ENCODE peak calls at places on chromosomes 12 and 14, in eight cellular contexts. P is H9, Q is HepG2, F is mesendoderm, Z is hepatocyte, R is DND-41, Y is astrocyte, M is PC-3. G is an unnamed sample.

GRCh38 chr12:116171549-116171948 is 105.9 kb downstream of the MED13L start:
- DNase-seq in Z (no peak), M (peak; percentile 58), R (no peak), F (no peak), Y (peak; percentile 77), P (no peak), Q (no peak), G (peak; percentile 51)

GRCh38 chr12:52555577-52555976 is 2.6 kb upstream of the KRT71 start:
- DNase-seq in Q (no peak), F (peak; percentile 53), Z (no peak), P (no peak), R (no peak), M (no peak), Y (no peak), G (no peak)

GRCh38 chr12:56593909-56594621 is 36.1 kb downstream of the BAZ2A start:
- DNase-seq in Y (peak; percentile 59), M (peak; percentile 78), F (peak; percentile 94), P (peak; percentile 91), Q (peak; percentile 35), R (peak; percentile 73), Z (peak; percentile 80), G (peak; percentile 90)

GRCh38 chr12:53481957-53482586 is 17.2 kb downstream of the MAP3K12 start:
- DNase-seq in Q (peak; percentile 49), M (peak; percentile 36), Z (peak; percentile 33), Y (no peak), P (peak; percentile 72), R (peak; percentile 34), F (peak; percentile 89), G (peak; percentile 49)

GRCh38 chr14:82313889-82314288 is 780.2 kb upstream of the SEL1L start:
- DNase-seq in Q (no peak), P (no peak), Z (peak; percentile 23), F (no peak), Y (no peak), R (no peak), M (peak; percentile 18), G (no peak)

GRCh38 chr14:105385698-105386365 is 12.5 kb upstream of the TEX22 start:
- DNase-seq in M (no peak), Q (no peak), P (no peak), R (no peak), F (no peak), Y (no peak), Z (no peak), G (no peak)

GRCh38 chr12:128786741-128787391 is 36.9 kb downstream of the SLC15A4 start:
- DNase-seq in M (no peak), R (no peak), Z (no peak), F (no peak), Y (no peak), P (no peak), Q (no peak), G (no peak)

GRCh38 chr12:93387780-93388179 is 10.1 kb downstream of the NUDT4 start:
- DNase-seq in P (no peak), Y (peak; percentile 77), Z (no peak), F (no peak), M (peak; percentile 60), R (no peak), Q (no peak), G (peak; percentile 83)

GRCh38 chr12:99984271-99985128 is at the start of gene ANKS1B:
- DNase-seq in M (peak; percentile 49), Q (no peak), Z (peak; percentile 72), Y (peak; percentile 49), P (peak; percentile 79), R (no peak), F (peak; percentile 63), G (peak; percentile 63)

GRCh38 chr12:26298785-26299621 is 103.6 kb downstream of the SSPN start:
- DNase-seq in Q (no peak), M (peak; percentile 95), R (no peak), P (no peak), F (peak; percentile 6), Z (peak; percentile 41), Y (peak; percentile 88), G (peak; percentile 92)

GRCh38 chr12:75481774-75482173 is 1.2 kb downstream of the GLIPR1 start:
- DNase-seq in Z (no peak), Y (peak; percentile 71), R (no peak), F (no peak), Q (no peak), M (no peak), P (no peak), G (peak; percentile 75)

GRCh38 chr12:50110127-50110761 is 1.8 kb upstream of the COX14 start:
- DNase-seq in R (no peak), Z (peak; percentile 76), M (no peak), Q (peak; percentile 86), F (peak; percentile 36), Y (no peak), P (no peak), G (no peak)

GRCh38 chr12:50110762-50111416 is 1.1 kb upstream of the COX14 start:
- DNase-seq in M (peak; percentile 22), Z (peak; percentile 70), R (no peak), F (peak; percentile 84), Q (peak; percentile 77), P (peak; percentile 86), Y (no peak), G (peak; percentile 60)

GRCh38 chr12:50111417-50111692 is 681 bp upstream of the COX14 start:
- DNase-seq in R (no peak), Y (peak; percentile 3), P (no peak), Z (no peak), Q (no peak), F (no peak), M (no peak), G (no peak)

GRCh38 chr12:50111693-50112455 is at the start of gene COX14:
- DNase-seq in Q (peak; percentile 99), Z (peak; percentile 99), Y (peak; percentile 98), F (peak; percentile 100), M (peak; percentile 100), R (peak; percentile 99), P (peak; percentile 100), G (peak; percentile 100)

GRCh38 chr12:50112456-50113218 is 601 bp downstream of the COX14 start:
- DNase-seq in M (peak; percentile 32), Q (peak; percentile 49), R (no peak), Y (no peak), F (peak; percentile 86), Z (peak; percentile 60), P (no peak), G (no peak)
- H3K79me2 ChIP-seq in M (peaks cover 50% of the 10 kb centered on the region), Q (peaks cover 20% of the 10 kb centered on the region), R (peaks cover 52% of the 10 kb centered on the region), Y (peaks cover 43% of the 10 kb centered on the region), F (peaks cover 5% of the 10 kb centered on the region), Z (peaks cover 47% of the 10 kb centered on the region), P (no peaks in the 10 kb centered on the region), G (peaks cover 51% of the 10 kb centered on the region)

GRCh38 chr12:3601466-3602150 is 110.6 kb downstream of the PRMT8 start:
- DNase-seq in Z (no peak), R (no peak), M (no peak), Q (no peak), F (no peak), Y (no peak), P (no peak), G (no peak)
- H3K4me1 ChIP-seq in Z (no peaks in the 10 kb centered on the region), R (no peaks in the 10 kb centered on the region), M (no peaks in the 10 kb centered on the region), Q (no peaks in the 10 kb centered on the region), F (peaks cover 19% of the 10 kb centered on the region), Y (no peaks in the 10 kb centered on the region), P (peaks cover 7% of the 10 kb centered on the region), G (no peaks in the 10 kb centered on the region)

DNA sequence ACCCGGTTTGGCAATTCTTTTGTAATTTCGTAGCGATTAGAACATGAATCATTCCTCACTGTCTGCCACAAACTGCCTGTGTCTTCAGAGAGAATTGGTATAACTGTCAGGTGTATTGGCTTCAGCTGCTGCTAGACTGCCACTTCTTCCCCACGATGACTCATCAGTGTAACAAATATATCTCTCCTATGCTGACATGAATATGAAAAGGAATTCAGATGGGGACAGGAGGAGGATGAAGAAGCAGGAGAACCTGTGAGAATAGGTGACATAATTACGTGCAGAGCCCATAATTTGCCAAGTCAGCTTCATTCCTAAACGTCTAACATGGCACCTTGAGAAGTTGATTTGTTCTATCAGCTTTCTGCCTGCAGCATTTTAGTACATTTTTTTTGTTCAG is 64.9 kb downstream of the FRMD6 start:
- DNase-seq in Z (no peak), R (no peak), P (no peak), F (no peak), M (peak; percentile 71), Y (peak; percentile 51), Q (no peak), G (peak; percentile 60)
- H3K79me2 ChIP-seq in Z (no peaks in the 10 kb centered on the region), R (no peaks in the 10 kb centered on the region), P (no peaks in the 10 kb centered on the region), F (no peaks in the 10 kb centered on the region), M (no peaks in the 10 kb centered on the region), Y (peaks cover 39% of the 10 kb centered on the region), Q (no peaks in the 10 kb centered on the region), G (peaks cover 100% of the 10 kb centered on the region)

GRCh38 chr14:52547526-52547925 is 4.8 kb downstream of the TXNDC16 start:
- DNase-seq in R (no peak), F (peak; percentile 46), Z (no peak), Y (no peak), P (no peak), M (no peak), Q (no peak), G (no peak)
- H3K4me1 ChIP-seq in R (peaks cover 19% of the 10 kb centered on the region), F (peaks cover 2% of the 10 kb centered on the region), Z (peaks cover 6% of the 10 kb centered on the region), Y (peaks cover 8% of the 10 kb centered on the region), P (peaks cover 3% of the 10 kb centered on the region), M (peaks cover 11% of the 10 kb centered on the region), Q (peaks cover 24% of the 10 kb centered on the region), G (peaks cover 7% of the 10 kb centered on the region)

DNA sequence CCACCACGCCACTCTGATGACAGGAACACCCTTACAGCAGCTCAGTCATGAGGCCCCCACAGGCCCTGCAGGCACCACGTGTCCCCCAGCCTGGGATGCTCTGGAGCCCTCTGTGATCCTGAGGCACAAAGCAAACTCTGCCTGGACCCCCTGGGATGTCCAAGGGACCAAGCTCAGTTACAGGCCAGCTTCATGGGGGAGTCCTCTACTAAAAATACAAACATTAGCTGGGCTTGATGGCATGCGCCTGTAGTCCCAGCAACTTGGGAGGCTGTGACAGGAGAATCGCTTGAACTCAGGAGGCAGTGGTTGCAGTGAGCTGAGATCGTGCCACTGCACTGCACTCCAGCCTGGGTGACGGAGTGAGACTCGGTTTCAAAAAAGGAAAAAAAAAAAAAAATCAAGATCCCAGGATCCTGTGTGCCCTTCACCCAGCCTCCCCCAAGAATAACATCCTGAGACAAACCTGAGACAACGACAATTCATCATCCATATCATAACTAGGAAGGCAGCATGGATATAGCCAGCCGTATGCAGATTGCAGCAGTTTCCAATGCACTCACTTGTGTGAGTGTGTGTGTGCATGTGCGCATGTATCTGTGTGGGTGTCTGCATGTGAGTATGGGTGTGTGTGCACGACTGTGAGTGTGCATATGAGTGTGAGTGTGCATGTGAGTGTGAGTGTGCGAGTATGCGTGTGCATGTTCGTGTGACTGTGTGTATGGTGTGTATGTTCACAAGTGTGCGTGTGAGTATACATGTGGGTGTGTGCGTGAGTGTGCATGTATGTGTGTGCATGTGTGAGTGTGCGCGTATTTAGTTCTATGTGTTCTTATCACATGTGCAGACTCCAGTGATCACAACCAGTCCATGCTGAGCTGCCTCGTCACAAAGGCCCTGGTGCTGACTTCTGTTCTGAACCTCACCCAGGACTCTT is 52.1 kb downstream of the NCOR2 start:
- DNase-seq in Z (no peak), F (no peak), Q (no peak), P (no peak), M (no peak), R (no peak), Y (no peak), G (no peak)
- H3K79me2 ChIP-seq in Z (peaks cover 89% of the 10 kb centered on the region), F (peaks cover 83% of the 10 kb centered on the region), Q (peaks cover 34% of the 10 kb centered on the region), P (peaks cover 25% of the 10 kb centered on the region), M (peaks cover 76% of the 10 kb centered on the region), R (peaks cover 96% of the 10 kb centered on the region), Y (peaks cover 77% of the 10 kb centered on the region), G (peaks cover 75% of the 10 kb centered on the region)